ENCODE peak calls at places on chromosomes 16 and 17, in four cellular contexts. O is CD8-positive, alpha-beta T cell; K is lung; A is HAP-1. Y is an unnamed sample. For H3K9me3, the result is how much of the 10 kb centered on the place peaks cover.

GRCh38 chr17:78307887-78308633 is 51.8 kb downstream of the SOCS3 start:
- DNase-seq in K (no peak), A (no peak), O (no peak), Y (no peak)

GRCh38 chr16:70744366-70744765 is 56.6 kb downstream of the VAC14 start:
- DNase-seq in K (no peak), O (no peak), A (no peak), Y (no peak)

GRCh38 chr17:39927101-39927927 is at the start of the genes LRRC3C and ORMDL3:
- DNase-seq in O (peak), K (peak), A (peak), Y (peak)

GRCh38 chr16:57600048-57600835 is 28.2 kb upstream of the ADGRG1 start:
- DNase-seq in K (peak), A (peak), O (no peak), Y (no peak)

GRCh38 chr16:3761375-3762079 is 44.2 kb upstream of the TRAP1 start:
- DNase-seq in O (no peak), A (no peak), K (no peak), Y (no peak)

GRCh38 chr17:51640108-51640622 is 379.8 kb downstream of the UTP18 start:
- DNase-seq in A (peak), O (peak), K (no peak), Y (no peak)

GRCh38 chr16:58501242-58502131 is 1.5 kb downstream of the NDRG4 start:
- DNase-seq in K (no peak), A (no peak), O (peak), Y (peak)

GRCh38 chr17:45973099-45973838 is 25.8 kb upstream of the STH start:
- DNase-seq in O (no peak), K (peak), A (no peak), Y (no peak)

GRCh38 chr16:2267913-2268666 is at the start of gene RNPS1:
- DNase-seq in K (peak), O (peak), A (peak), Y (peak)

GRCh38 chr16:83068686-83069085 is 441.9 kb downstream of the CDH13 start:
- DNase-seq in A (no peak), K (no peak), O (no peak), Y (no peak)

GRCh38 chr17:39776267-39776666 is 38.5 kb downstream of the GRB7 start:
- DNase-seq in A (no peak), O (no peak), K (no peak), Y (peak)

GRCh38 chr17:31004160-31004559 is 33.3 kb downstream of the RNF135 start:
- DNase-seq in K (no peak), A (no peak), O (no peak), Y (no peak)

GRCh38 chr17:13560935-13561334 is 40.8 kb downstream of the HS3ST3A1 start:
- DNase-seq in O (no peak), K (no peak), A (no peak), Y (no peak)

GRCh38 chr17:17032131-17032692 is 10.0 kb upstream of the MPRIP start:
- DNase-seq in O (no peak), A (no peak), K (no peak), Y (no peak)

GRCh38 chr16:47019563-47019962 is 46.1 kb upstream of the DNAJA2 start:
- DNase-seq in O (no peak), K (no peak), A (no peak), Y (no peak)

GRCh38 chr16:27326738-27327585 is 13.2 kb downstream of the IL4R start:
- DNase-seq in A (no peak), O (peak), K (peak), Y (peak)

GRCh38 chr17:72187544-72187943 is 66.7 kb downstream of the SOX9 start:
- DNase-seq in K (no peak), O (no peak), A (no peak), Y (no peak)

GRCh38 chr17:74347646-74348045 is 14.0 kb downstream of the BTBD17 start:
- DNase-seq in K (no peak), O (no peak), A (no peak), Y (no peak)

GRCh38 chr16:57480754-57481230 is 5.5 kb downstream of the DOK4 start:
- DNase-seq in K (no peak), A (no peak), O (no peak), Y (no peak)

GRCh38 chr17:219696-220095 is 38.2 kb upstream of the DOC2B start:
- DNase-seq in K (no peak), A (no peak), O (no peak), Y (no peak)

GRCh38 chr17:67132366-67132765 is 88.0 kb downstream of the CACNG1 start:
- DNase-seq in A (peak), K (no peak), O (no peak), Y (no peak)

GRCh38 chr16:9797306-9797705 is 384.9 kb downstream of the GRIN2A start:
- DNase-seq in A (no peak), K (no peak), O (no peak), Y (no peak)

GRCh38 chr16:48592839-48593429 is 17.0 kb downstream of the N4BP1 start:
- DNase-seq in K (no peak), A (no peak), O (no peak), Y (no peak)
- H3K9me3 ChIP-seq in K (under half), A (under half), O (under half), Y (under half)

GRCh38 chr17:77167472-77168306 is 26.9 kb downstream of the SEC14L1 start:
- DNase-seq in A (no peak), O (no peak), K (no peak), Y (no peak)
- H3K9me3 ChIP-seq in A (under half), O (under half), K (under half), Y (under half)

GRCh38 chr17:22492331-22492730 is 800.0 kb downstream of the KCNJ18 start:
- DNase-seq in O (no peak), A (no peak), K (no peak), Y (no peak)
- H3K9me3 ChIP-seq in O (under half), A (under half), K (under half), Y (under half)

GRCh38 chr17:21292867-21293845 is 8.6 kb downstream of the MAP2K3 start:
- DNase-seq in A (no peak), O (no peak), K (no peak), Y (peak)

GRCh38 chr17:21289175-21289901 is 4.8 kb downstream of the MAP2K3 start:
- DNase-seq in O (no peak), K (no peak), A (no peak), Y (no peak)

GRCh38 chr17:21289902-21290571 is 5.5 kb downstream of the MAP2K3 start:
- DNase-seq in O (no peak), A (no peak), K (no peak), Y (no peak)

GRCh38 chr17:21291862-21292261 is 7.4 kb downstream of the MAP2K3 start:
- DNase-seq in K (no peak), O (no peak), A (no peak), Y (no peak)

DNA sequence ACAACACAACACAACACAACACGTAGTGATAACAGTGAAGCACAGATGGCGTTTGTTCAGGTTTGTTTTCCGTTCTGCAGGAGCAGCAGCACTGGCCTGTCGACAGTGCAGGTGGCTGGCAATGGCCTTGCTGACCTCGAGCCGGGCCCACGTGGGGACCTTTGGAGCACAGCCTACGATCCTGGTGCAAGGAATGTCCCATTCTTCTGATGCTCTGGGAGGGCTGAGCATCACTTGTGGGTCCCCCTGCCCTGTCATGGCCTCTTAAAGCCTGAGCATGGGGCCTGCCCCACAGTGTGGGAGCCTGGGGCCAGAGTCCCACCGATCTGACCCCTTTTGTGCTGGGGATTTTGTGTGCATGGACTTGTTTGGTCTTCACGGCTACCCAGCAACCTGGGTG is 6.8 kb downstream of the MAP2K3 start:
- DNase-seq in A (no peak), O (no peak), K (no peak), Y (no peak)
- H3K9me3 ChIP-seq in A (under half), O (under half), K (under half), Y (under half)

GRCh38 chr16:88478889-88479794 is 26.1 kb downstream of the ZFPM1 start:
- DNase-seq in O (no peak), K (no peak), A (no peak), Y (no peak)
- H3K9me3 ChIP-seq in O (under half), K (under half), A (under half), Y (under half)